ENCODE peak calls at places on chromosomes 7 and 10, in ten cellular contexts. Z is left ventricle myocardium superior; J is NCI-H510A treated with DMSO at 0.1 percent for 48 hours; E is activated T-helper 1 cell treated with anti-CD3 and anti-CD28 coated beads, Interleukin-12 subunit alpha, Interleukin-12 subunit beta, Interleukin-2, Interleukin-4 antibody, amounts not matched to agents 30 ng/mL and 10 ng/mL and 1 ng/mL, durations not matched to agents 14 hours and 24 hours and 36 hours; R is mesenchymal stem cell; F is iris pigment epithelial cell; U is adrenal gland; H is posterior vena cava; K is caudate nucleus; T is A549. Y is an unnamed sample.

GRCh38 chr10:124614003-124614659 is 130.0 kb downstream of the FAM53B start:
- DNase-seq in Z (no peak), J (no peak), E (peak; percentile 41), R (no peak), F (no peak), U (peak; percentile 46), H (no peak), K (no peak), T (no peak), Y (no peak)

GRCh38 chr7:158811461-158811860 is 17.8 kb downstream of the ESYT2 start:
- DNase-seq in Z (no peak), J (no peak), E (no peak), R (peak; percentile 85), F (peak; percentile 96), U (peak; percentile 74), H (no peak), K (no peak), T (peak; percentile 55), Y (peak; percentile 72)

GRCh38 chr7:53218730-53219504 is 183.5 kb downstream of the POM121L12 start:
- DNase-seq in Z (peak; percentile 38), J (no peak), E (no peak), R (peak; percentile 17), F (no peak), U (no peak), H (peak; percentile 80), K (no peak), T (no peak), Y (peak; percentile 48)

GRCh38 chr7:35647171-35647574 is 47.8 kb downstream of the HERPUD2 start:
- DNase-seq in Z (no peak), J (peak; percentile 41), E (no peak), R (peak; percentile 63), F (peak; percentile 81), U (peak; percentile 45), H (no peak), K (no peak), T (no peak), Y (peak; percentile 19)

GRCh38 chr7:128954830-128955797 is 17.4 kb downstream of the IRF5 start:
- DNase-seq in Z (no peak), J (no peak), E (no peak), R (no peak), F (peak; percentile 63), U (peak; percentile 24), H (no peak), K (no peak), T (no peak), Y (peak; percentile 90)

GRCh38 chr7:50607524-50608125 is 42.4 kb upstream of the DDC start:
- DNase-seq in Z (no peak), J (no peak), E (no peak), R (no peak), F (peak; percentile 20), U (no peak), H (no peak), K (no peak), T (no peak), Y (no peak)

GRCh38 chr10:131238669-131239280 is 72.7 kb downstream of the TCERG1L start:
- DNase-seq in Z (no peak), J (no peak), E (no peak), R (no peak), F (no peak), U (no peak), H (no peak), K (no peak), T (no peak), Y (no peak)

GRCh38 chr10:99676435-99676834 is 17.1 kb downstream of the ENTPD7 start:
- DNase-seq in Z (no peak), J (no peak), E (no peak), R (peak; percentile 27), F (peak; percentile 97), U (peak; percentile 40), H (no peak), K (no peak), T (no peak), Y (peak; percentile 70)

GRCh38 chr10:97081621-97082235 is 104.0 kb downstream of the SLIT1 start:
- DNase-seq in Z (peak; percentile 69), J (no peak), E (peak; percentile 38), R (peak; percentile 55), F (peak; percentile 64), U (peak; percentile 45), H (no peak), K (no peak), T (peak; percentile 66), Y (peak; percentile 82)

GRCh38 chr10:62661143-62661542 is 143.4 kb upstream of the ADO start:
- DNase-seq in Z (no peak), J (no peak), E (no peak), R (no peak), F (no peak), U (no peak), H (no peak), K (no peak), T (no peak), Y (no peak)

GRCh38 chr7:138935438-138936079 is 45.6 kb downstream of the KIAA1549 start:
- DNase-seq in Z (no peak), J (peak; percentile 41), E (no peak), R (peak; percentile 84), F (peak; percentile 89), U (peak; percentile 52), H (no peak), K (no peak), T (peak; percentile 62), Y (peak; percentile 78)

GRCh38 chr10:70540089-70540788 is 61.7 kb downstream of the PALD1 start:
- DNase-seq in Z (peak; percentile 65), J (no peak), E (no peak), R (peak; percentile 26), F (peak; percentile 17), U (no peak), H (no peak), K (no peak), T (peak; percentile 27), Y (peak; percentile 43)

GRCh38 chr10:80487791-80488538 is 33.9 kb downstream of the TSPAN14 start:
- DNase-seq in Z (peak; percentile 61), J (no peak), E (peak; percentile 63), R (no peak), F (no peak), U (no peak), H (peak; percentile 85), K (no peak), T (no peak), Y (no peak)

GRCh38 chr7:74655324-74655723 is 2.2 kb upstream of the GTF2I start:
- DNase-seq in Z (no peak), J (no peak), E (no peak), R (no peak), F (peak; percentile 82), U (no peak), H (peak; percentile 70), K (no peak), T (no peak), Y (no peak)

GRCh38 chr7:134058980-134059379 is 68.2 kb upstream of the LRGUK start:
- DNase-seq in Z (no peak), J (no peak), E (no peak), R (no peak), F (peak; percentile 5), U (no peak), H (no peak), K (no peak), T (no peak), Y (peak; percentile 17)

GRCh38 chr7:96826089-96826488 is 116.4 kb upstream of the SEM1 start:
- DNase-seq in Z (no peak), J (no peak), E (no peak), R (no peak), F (no peak), U (peak; percentile 30), H (no peak), K (no peak), T (no peak), Y (no peak)

GRCh38 chr7:73766556-73767229 is 3.4 kb downstream of the CLDN3 start:
- DNase-seq in Z (no peak), J (no peak), E (no peak), R (no peak), F (no peak), U (no peak), H (no peak), K (no peak), T (no peak), Y (no peak)

GRCh38 chr10:132848306-132848705 is 62.4 kb upstream of the NKX6-2 start:
- DNase-seq in Z (no peak), J (no peak), E (no peak), R (no peak), F (no peak), U (no peak), H (no peak), K (no peak), T (no peak), Y (peak; percentile 23)

GRCh38 chr7:35801392-35802101 is 690 bp downstream of the SEPTIN7 start:
- DNase-seq in Z (peak; percentile 83), J (peak; percentile 63), E (peak; percentile 64), R (peak; percentile 81), F (peak; percentile 68), U (peak; percentile 74), H (peak; percentile 91), K (no peak), T (peak; percentile 66), Y (peak; percentile 82)

GRCh38 chr10:95655571-95656290 is 780 bp downstream of the ALDH18A1 start:
- DNase-seq in Z (no peak), J (peak; percentile 54), E (peak; percentile 2), R (peak; percentile 66), F (peak; percentile 59), U (no peak), H (no peak), K (no peak), T (peak; percentile 26), Y (peak; percentile 54)

GRCh38 chr7:158650821-158651225 is 53.8 kb downstream of the NCAPG2 start:
- DNase-seq in Z (no peak), J (no peak), E (no peak), R (peak; percentile 55), F (peak; percentile 86), U (no peak), H (no peak), K (no peak), T (no peak), Y (peak; percentile 83)

GRCh38 chr7:131076032-131076431 is 251.6 kb upstream of the MKLN1 start:
- DNase-seq in Z (no peak), J (no peak), E (no peak), R (no peak), F (peak; percentile 87), U (no peak), H (no peak), K (no peak), T (no peak), Y (peak; percentile 59)

GRCh38 chr10:48439581-48440041 is 133.1 kb downstream of the MAPK8 start:
- DNase-seq in Z (no peak), J (no peak), E (no peak), R (peak; percentile 24), F (peak; percentile 50), U (no peak), H (no peak), K (no peak), T (no peak), Y (no peak)

Y was measured in astrocyte of the hippocampus.